ENCODE peak calls at places on chromosome 20, in seven cellular contexts. P is colonic mucosa; E is effector memory CD4-positive, alpha-beta T cell; F is testis; K is thoracic aorta; G is right lobe of liver; N is adipocyte. Q is an unnamed sample. For H3K4me1, the result is how much of the 10 kb centered on the place peaks cover.

GRCh38 chr20:2692886-2693285 is 306 bp downstream of the EBF4 start:
- DNase-seq in F (no peak), E (no peak), G (no peak), P (no peak), N (peak), K (no peak), Q (peak)

GRCh38 chr20:38005866-38006265 is 27.4 kb downstream of the TTI1 start:
- DNase-seq in E (no peak), K (no peak), N (no peak), F (no peak), G (no peak), P (no peak), Q (no peak)

GRCh38 chr20:48761023-48761785 is 66.6 kb downstream of the PREX1 start:
- DNase-seq in F (peak), E (peak), P (peak), G (no peak), K (no peak), N (no peak), Q (peak)

GRCh38 chr20:32484221-32485125 is 100.7 kb downstream of the NOL4L start:
- DNase-seq in K (no peak), N (peak), P (peak), F (peak), E (peak), G (peak), Q (peak)

GRCh38 chr20:5448449-5449118 is 131.8 kb upstream of the PROKR2 start:
- DNase-seq in K (no peak), G (no peak), N (peak), P (peak), F (peak), E (peak), Q (peak)

GRCh38 chr20:48898210-48898609 is 23.3 kb upstream of the ARFGEF2 start:
- DNase-seq in E (no peak), G (no peak), K (no peak), F (no peak), N (peak), P (no peak), Q (no peak)

GRCh38 chr20:46637861-46638366 is 13.3 kb downstream of the SLC13A3 start:
- DNase-seq in E (no peak), P (no peak), N (no peak), K (no peak), G (no peak), F (no peak), Q (no peak)

GRCh38 chr20:47730744-47731143 is 54.5 kb downstream of the SULF2 start:
- DNase-seq in P (no peak), E (no peak), F (no peak), K (no peak), G (no peak), N (no peak), Q (no peak)

GRCh38 chr20:15977026-15977425 is 596.2 kb downstream of the KIF16B start:
- DNase-seq in G (no peak), P (no peak), F (no peak), N (no peak), E (no peak), K (no peak), Q (no peak)

GRCh38 chr20:53390780-53391179 is 202.9 kb downstream of the ZNF217 start:
- DNase-seq in N (no peak), P (no peak), G (no peak), E (no peak), K (no peak), F (no peak), Q (no peak)

GRCh38 chr20:31718952-31719643 is 3.6 kb downstream of the BCL2L1 start:
- DNase-seq in E (no peak), K (no peak), F (no peak), G (no peak), P (peak), N (no peak), Q (peak)

GRCh38 chr20:36144336-36144735 is 10.2 kb upstream of the EPB41L1 start:
- DNase-seq in N (no peak), P (no peak), G (no peak), E (no peak), F (no peak), K (no peak), Q (no peak)

GRCh38 chr20:36148439-36148838 is 6.1 kb upstream of the EPB41L1 start:
- DNase-seq in F (no peak), G (no peak), E (no peak), P (no peak), N (no peak), K (no peak), Q (no peak)

GRCh38 chr20:36149012-36149411 is 5.5 kb upstream of the EPB41L1 start:
- DNase-seq in N (no peak), F (no peak), E (no peak), P (no peak), G (no peak), K (no peak), Q (no peak)

GRCh38 chr20:36147707-36148106 is 6.8 kb upstream of the EPB41L1 start:
- DNase-seq in P (no peak), K (no peak), G (no peak), E (no peak), N (peak), F (peak), Q (no peak)

GRCh38 chr20:36145877-36146707 is 8.4 kb upstream of the EPB41L1 start:
- DNase-seq in E (no peak), G (no peak), K (peak), F (no peak), N (no peak), P (no peak), Q (peak)
- H3K4me1 ChIP-seq in E (under half), G (under half), K (under half), F (under half), N (under half), P (under half), Q (under half)

GRCh38 chr20:23164176-23164601 is 78.1 kb upstream of the CD93 start:
- DNase-seq in F (peak), N (no peak), G (peak), K (no peak), E (no peak), P (peak), Q (peak)

GRCh38 chr20:23161968-23162696 is 76.0 kb upstream of the CD93 start:
- DNase-seq in E (peak), G (peak), N (no peak), K (peak), F (peak), P (peak), Q (peak)

GRCh38 chr20:23162887-23163286 is 76.8 kb upstream of the CD93 start:
- DNase-seq in E (no peak), N (no peak), K (no peak), P (peak), G (no peak), F (no peak), Q (no peak)

GRCh38 chr20:23165307-23165750 is 79.2 kb upstream of the CD93 start:
- DNase-seq in E (no peak), P (peak), G (peak), F (no peak), N (no peak), K (no peak), Q (peak)

GRCh38 chr20:23163562-23163961 is 77.4 kb upstream of the CD93 start:
- DNase-seq in E (no peak), N (no peak), P (peak), G (no peak), K (no peak), F (no peak), Q (no peak)
- H3K4me1 ChIP-seq in E (under half), N (under half), P (under half), G (under half), K (under half), F (under half), Q (under half)

GRCh38 chr20:50073500-50073899 is 39.5 kb downstream of the UBE2V1 start:
- DNase-seq in K (no peak), P (no peak), N (no peak), G (no peak), E (no peak), F (no peak), Q (no peak)
- H3K4me1 ChIP-seq in K (under half), P (under half), N (under half), G (under half), E (under half), F (under half), Q (under half)

GRCh38 chr20:9139106-9139808 is 70.4 kb downstream of the PLCB4 start:
- DNase-seq in E (no peak), K (no peak), P (no peak), F (no peak), G (no peak), N (no peak), Q (no peak)

GRCh38 chr20:9140172-9140760 is 71.4 kb downstream of the PLCB4 start:
- DNase-seq in K (no peak), E (no peak), G (no peak), N (no peak), F (no peak), P (no peak), Q (no peak)

GRCh38 chr20:9141916-9142315 is 73.0 kb downstream of the PLCB4 start:
- DNase-seq in E (no peak), F (no peak), K (no peak), P (no peak), N (no peak), G (no peak), Q (no peak)

GRCh38 chr20:9142809-9143208 is 73.9 kb downstream of the PLCB4 start:
- DNase-seq in N (no peak), K (no peak), P (no peak), E (no peak), G (no peak), F (no peak), Q (no peak)

GRCh38 chr20:9141070-9141469 is 72.2 kb downstream of the PLCB4 start:
- DNase-seq in G (no peak), P (no peak), E (no peak), N (no peak), F (no peak), K (no peak), Q (no peak)
- H3K4me1 ChIP-seq in G (under half), P (under half), E (under half), N (under half), F (under half), K (under half), Q (under half)

DNA sequence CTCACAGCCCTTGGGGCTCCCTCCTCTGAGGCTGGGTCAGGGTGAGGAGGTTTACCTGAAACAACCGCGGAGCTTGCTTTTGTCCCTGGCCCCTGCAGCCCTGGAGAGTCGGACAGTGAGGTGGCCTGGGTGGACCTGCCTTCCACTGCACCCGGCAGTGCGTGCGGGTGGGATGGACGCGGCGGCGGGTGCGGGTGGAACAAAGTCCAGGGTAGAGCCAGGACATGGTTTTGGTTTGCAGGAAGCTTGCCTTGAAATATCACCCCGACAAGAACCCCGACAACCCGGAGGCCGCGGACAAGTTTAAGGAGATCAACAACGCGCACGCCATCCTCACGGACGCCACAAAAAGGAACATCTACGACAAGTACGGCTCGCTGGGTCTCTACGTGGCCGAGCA is 27.1 kb downstream of the UCKL1 start:
- DNase-seq in G (no peak), P (no peak), K (no peak), F (no peak), E (no peak), N (no peak), Q (no peak)
- H3K4me1 ChIP-seq in G (under half), P (under half), K (under half), F (under half), E (under half), N (under half), Q (under half)